ENCODE peak calls at places on chromosomes 11 and 22, in seven cellular contexts. One of them, this sample, is unnamed.

GRCh38 chr11:18775492-18776292 is 15.9 kb downstream of the PTPN5 start:
- DNase-seq in NCI-H82: peak
- DNase-seq in stimulated activated CD8-positive, alpha-beta memory T cell treated with anti-CD3 and anti-CD28 coated beads, Interleukin-12 subunit alpha, Interleukin-12 subunit beta, amount 100 ng/mL, for 1 hour: peak
- DNase-seq in fibroblast of lung: peak
- DNase-seq in colonic mucosa: peak
- DNase-seq in cardiac muscle cell: peak
- DNase-seq in head of caudate nucleus: peak
- DNase-seq in this sample: peak

GRCh38 chr11:121520243-121521144 is 67.7 kb upstream of the SORL1-AS1 start:
- DNase-seq in stimulated activated CD8-positive, alpha-beta memory T cell treated with anti-CD3 and anti-CD28 coated beads, Interleukin-12 subunit alpha, Interleukin-12 subunit beta, amount 100 ng/mL, for 1 hour: no peak
- DNase-seq in colonic mucosa: no peak
- DNase-seq in head of caudate nucleus: no peak
- DNase-seq in NCI-H82: no peak
- DNase-seq in cardiac muscle cell: no peak
- DNase-seq in fibroblast of lung: peak
- DNase-seq in this sample: no peak

GRCh38 chr22:23392420-23393121 is 187.5 kb downstream of the IGLL1 start:
- DNase-seq in NCI-H82: no peak
- DNase-seq in colonic mucosa: no peak
- DNase-seq in cardiac muscle cell: no peak
- DNase-seq in head of caudate nucleus: no peak
- DNase-seq in fibroblast of lung: no peak
- DNase-seq in stimulated activated CD8-positive, alpha-beta memory T cell treated with anti-CD3 and anti-CD28 coated beads, Interleukin-12 subunit alpha, Interleukin-12 subunit beta, amount 100 ng/mL, for 1 hour: no peak
- DNase-seq in this sample: no peak

GRCh38 chr22:30497466-30498150 is 7.9 kb downstream of the SEC14L4 start:
- DNase-seq in cardiac muscle cell: no peak
- DNase-seq in NCI-H82: no peak
- DNase-seq in head of caudate nucleus: no peak
- DNase-seq in colonic mucosa: no peak
- DNase-seq in fibroblast of lung: no peak
- DNase-seq in stimulated activated CD8-positive, alpha-beta memory T cell treated with anti-CD3 and anti-CD28 coated beads, Interleukin-12 subunit alpha, Interleukin-12 subunit beta, amount 100 ng/mL, for 1 hour: no peak
- DNase-seq in this sample: no peak

GRCh38 chr11:57656936-57657289 is 649 bp upstream of the CLP1 start:
- DNase-seq in head of caudate nucleus: no peak
- DNase-seq in colonic mucosa: no peak
- DNase-seq in fibroblast of lung: no peak
- DNase-seq in cardiac muscle cell: no peak
- DNase-seq in stimulated activated CD8-positive, alpha-beta memory T cell treated with anti-CD3 and anti-CD28 coated beads, Interleukin-12 subunit alpha, Interleukin-12 subunit beta, amount 100 ng/mL, for 1 hour: no peak
- DNase-seq in NCI-H82: no peak
- DNase-seq in this sample: no peak

GRCh38 chr11:118797510-118797909 is 6.5 kb upstream of the DDX6 start:
- DNase-seq in fibroblast of lung: no peak
- DNase-seq in head of caudate nucleus: no peak
- DNase-seq in stimulated activated CD8-positive, alpha-beta memory T cell treated with anti-CD3 and anti-CD28 coated beads, Interleukin-12 subunit alpha, Interleukin-12 subunit beta, amount 100 ng/mL, for 1 hour: no peak
- DNase-seq in colonic mucosa: no peak
- DNase-seq in NCI-H82: no peak
- DNase-seq in cardiac muscle cell: no peak
- DNase-seq in this sample: no peak

GRCh38 chr11:44159848-44160721 is 64.6 kb downstream of the EXT2 start:
- DNase-seq in stimulated activated CD8-positive, alpha-beta memory T cell treated with anti-CD3 and anti-CD28 coated beads, Interleukin-12 subunit alpha, Interleukin-12 subunit beta, amount 100 ng/mL, for 1 hour: no peak
- DNase-seq in cardiac muscle cell: no peak
- DNase-seq in fibroblast of lung: no peak
- DNase-seq in colonic mucosa: no peak
- DNase-seq in head of caudate nucleus: no peak
- DNase-seq in NCI-H82: no peak
- DNase-seq in this sample: no peak

GRCh38 chr11:9982796-9983579 is 311.0 kb downstream of the SBF2 start:
- DNase-seq in cardiac muscle cell: no peak
- DNase-seq in NCI-H82: peak
- DNase-seq in colonic mucosa: peak
- DNase-seq in fibroblast of lung: peak
- DNase-seq in stimulated activated CD8-positive, alpha-beta memory T cell treated with anti-CD3 and anti-CD28 coated beads, Interleukin-12 subunit alpha, Interleukin-12 subunit beta, amount 100 ng/mL, for 1 hour: no peak
- DNase-seq in head of caudate nucleus: peak
- DNase-seq in this sample: no peak

GRCh38 chr22:19681863-19682245 is 32.4 kb upstream of the SEPTIN5 start:
- DNase-seq in stimulated activated CD8-positive, alpha-beta memory T cell treated with anti-CD3 and anti-CD28 coated beads, Interleukin-12 subunit alpha, Interleukin-12 subunit beta, amount 100 ng/mL, for 1 hour: no peak
- DNase-seq in cardiac muscle cell: no peak
- DNase-seq in colonic mucosa: no peak
- DNase-seq in fibroblast of lung: no peak
- DNase-seq in head of caudate nucleus: no peak
- DNase-seq in NCI-H82: no peak
- DNase-seq in this sample: no peak

GRCh38 chr11:2101171-2101675 is 38.0 kb downstream of the IGF2 start:
- DNase-seq in stimulated activated CD8-positive, alpha-beta memory T cell treated with anti-CD3 and anti-CD28 coated beads, Interleukin-12 subunit alpha, Interleukin-12 subunit beta, amount 100 ng/mL, for 1 hour: no peak
- DNase-seq in colonic mucosa: no peak
- DNase-seq in fibroblast of lung: no peak
- DNase-seq in NCI-H82: no peak
- DNase-seq in cardiac muscle cell: no peak
- DNase-seq in head of caudate nucleus: no peak
- DNase-seq in this sample: no peak

GRCh38 chr11:46741600-46742484 is 22.8 kb downstream of the F2 start:
- DNase-seq in NCI-H82: no peak
- DNase-seq in cardiac muscle cell: no peak
- DNase-seq in colonic mucosa: no peak
- DNase-seq in head of caudate nucleus: no peak
- DNase-seq in stimulated activated CD8-positive, alpha-beta memory T cell treated with anti-CD3 and anti-CD28 coated beads, Interleukin-12 subunit alpha, Interleukin-12 subunit beta, amount 100 ng/mL, for 1 hour: no peak
- DNase-seq in fibroblast of lung: no peak
- DNase-seq in this sample: no peak

GRCh38 chr22:44639891-44640617 is 62.0 kb upstream of the PRR5 start:
- DNase-seq in NCI-H82: no peak
- DNase-seq in cardiac muscle cell: no peak
- DNase-seq in head of caudate nucleus: peak
- DNase-seq in fibroblast of lung: no peak
- DNase-seq in stimulated activated CD8-positive, alpha-beta memory T cell treated with anti-CD3 and anti-CD28 coated beads, Interleukin-12 subunit alpha, Interleukin-12 subunit beta, amount 100 ng/mL, for 1 hour: no peak
- DNase-seq in colonic mucosa: no peak
- DNase-seq in this sample: no peak

GRCh38 chr11:66325140-66325754 is 8.4 kb upstream of the CD248 start:
- DNase-seq in head of caudate nucleus: no peak
- DNase-seq in cardiac muscle cell: no peak
- DNase-seq in colonic mucosa: no peak
- DNase-seq in NCI-H82: peak
- DNase-seq in fibroblast of lung: no peak
- DNase-seq in stimulated activated CD8-positive, alpha-beta memory T cell treated with anti-CD3 and anti-CD28 coated beads, Interleukin-12 subunit alpha, Interleukin-12 subunit beta, amount 100 ng/mL, for 1 hour: no peak
- DNase-seq in this sample: no peak

GRCh38 chr11:47233989-47234668 is 14.5 kb downstream of the ACP2 start:
- DNase-seq in NCI-H82: peak
- DNase-seq in cardiac muscle cell: no peak
- DNase-seq in head of caudate nucleus: peak
- DNase-seq in fibroblast of lung: peak
- DNase-seq in colonic mucosa: no peak
- DNase-seq in stimulated activated CD8-positive, alpha-beta memory T cell treated with anti-CD3 and anti-CD28 coated beads, Interleukin-12 subunit alpha, Interleukin-12 subunit beta, amount 100 ng/mL, for 1 hour: no peak
- DNase-seq in this sample: no peak

GRCh38 chr22:42299586-42300285 is 29.3 kb upstream of the TCF20 start:
- DNase-seq in cardiac muscle cell: peak
- DNase-seq in NCI-H82: peak
- DNase-seq in colonic mucosa: no peak
- DNase-seq in stimulated activated CD8-positive, alpha-beta memory T cell treated with anti-CD3 and anti-CD28 coated beads, Interleukin-12 subunit alpha, Interleukin-12 subunit beta, amount 100 ng/mL, for 1 hour: peak
- DNase-seq in fibroblast of lung: no peak
- DNase-seq in head of caudate nucleus: no peak
- DNase-seq in this sample: no peak

GRCh38 chr22:29346659-29347058 is 31.2 kb upstream of the RASL10A start:
- DNase-seq in stimulated activated CD8-positive, alpha-beta memory T cell treated with anti-CD3 and anti-CD28 coated beads, Interleukin-12 subunit alpha, Interleukin-12 subunit beta, amount 100 ng/mL, for 1 hour: no peak
- DNase-seq in fibroblast of lung: no peak
- DNase-seq in colonic mucosa: no peak
- DNase-seq in head of caudate nucleus: peak
- DNase-seq in NCI-H82: peak
- DNase-seq in cardiac muscle cell: no peak
- DNase-seq in this sample: no peak

GRCh38 chr11:17790453-17790852 is 55.9 kb downstream of the KCNC1 start:
- DNase-seq in NCI-H82: no peak
- DNase-seq in fibroblast of lung: peak
- DNase-seq in cardiac muscle cell: no peak
- DNase-seq in head of caudate nucleus: no peak
- DNase-seq in colonic mucosa: no peak
- DNase-seq in stimulated activated CD8-positive, alpha-beta memory T cell treated with anti-CD3 and anti-CD28 coated beads, Interleukin-12 subunit alpha, Interleukin-12 subunit beta, amount 100 ng/mL, for 1 hour: no peak
- DNase-seq in this sample: no peak

GRCh38 chr11:57323503-57324153 is 1.1 kb downstream of the TNKS1BP1 start:
- DNase-seq in fibroblast of lung: peak
- DNase-seq in colonic mucosa: peak
- DNase-seq in cardiac muscle cell: no peak
- DNase-seq in NCI-H82: no peak
- DNase-seq in head of caudate nucleus: no peak
- DNase-seq in stimulated activated CD8-positive, alpha-beta memory T cell treated with anti-CD3 and anti-CD28 coated beads, Interleukin-12 subunit alpha, Interleukin-12 subunit beta, amount 100 ng/mL, for 1 hour: no peak
- DNase-seq in this sample: no peak

GRCh38 chr22:44096736-44097135 is 72.6 kb downstream of the PARVB start:
- DNase-seq in stimulated activated CD8-positive, alpha-beta memory T cell treated with anti-CD3 and anti-CD28 coated beads, Interleukin-12 subunit alpha, Interleukin-12 subunit beta, amount 100 ng/mL, for 1 hour: no peak
- DNase-seq in cardiac muscle cell: no peak
- DNase-seq in NCI-H82: no peak
- DNase-seq in fibroblast of lung: no peak
- DNase-seq in head of caudate nucleus: no peak
- DNase-seq in colonic mucosa: no peak
- DNase-seq in this sample: no peak

GRCh38 chr11:27217948-27218410 is 145.0 kb downstream of the CCDC34 start:
- DNase-seq in cardiac muscle cell: no peak
- DNase-seq in colonic mucosa: no peak
- DNase-seq in stimulated activated CD8-positive, alpha-beta memory T cell treated with anti-CD3 and anti-CD28 coated beads, Interleukin-12 subunit alpha, Interleukin-12 subunit beta, amount 100 ng/mL, for 1 hour: no peak
- DNase-seq in head of caudate nucleus: no peak
- DNase-seq in NCI-H82: peak
- DNase-seq in fibroblast of lung: no peak
- DNase-seq in this sample: no peak

GRCh38 chr11:58923300-58923788 is 15.9 kb upstream of the GLYATL1 start:
- DNase-seq in fibroblast of lung: peak
- DNase-seq in head of caudate nucleus: peak
- DNase-seq in colonic mucosa: peak
- DNase-seq in NCI-H82: peak
- DNase-seq in stimulated activated CD8-positive, alpha-beta memory T cell treated with anti-CD3 and anti-CD28 coated beads, Interleukin-12 subunit alpha, Interleukin-12 subunit beta, amount 100 ng/mL, for 1 hour: peak
- DNase-seq in cardiac muscle cell: peak
- DNase-seq in this sample: no peak

This sample was measured in NK-92 treated with Interleukin-12 subunit alpha and Interleukin-12 subunit beta, amount 100 ng/mL, for 24 hours.